ENCODE peak calls at places on chromosomes 1 and 21, in six cellular contexts. F, Y, H, S, B and I are unnamed samples.

GRCh38 chr1:206496131-206496793 is 11.1 kb upstream of the RASSF5 start:
- DNase-seq in S (no peak), Y (no peak), H (no peak), F (no peak), B (no peak), I (no peak)

GRCh38 chr1:191405417-191405816 is 752.8 kb upstream of the RGS18 start:
- DNase-seq in B (no peak), Y (no peak), S (no peak), F (no peak), H (no peak), I (no peak)

GRCh38 chr1:41354956-41355355 is 6.3 kb upstream of the FOXO6 start:
- DNase-seq in F (no peak), H (no peak), Y (no peak), B (peak), S (no peak), I (no peak)

GRCh38 chr1:202046227-202046626 is 35.8 kb downstream of the ELF3 start:
- DNase-seq in F (no peak), S (peak), H (no peak), B (no peak), Y (peak), I (no peak)

GRCh38 chr1:12472798-12473551 is 145.0 kb downstream of the DHRS3 start:
- DNase-seq in Y (no peak), S (no peak), F (no peak), H (no peak), B (no peak), I (no peak)

GRCh38 chr1:193457676-193458075 is 271.3 kb upstream of the B3GALT2 start:
- DNase-seq in F (no peak), H (no peak), B (no peak), Y (no peak), S (peak), I (no peak)

GRCh38 chr21:24941316-24942185 is 665.7 kb downstream of the MRPL39 start:
- DNase-seq in F (no peak), S (peak), Y (no peak), B (no peak), H (no peak), I (no peak)

GRCh38 chr1:5444365-5444890 is 547.8 kb downstream of the NPHP4 start:
- DNase-seq in F (no peak), H (no peak), B (no peak), Y (no peak), S (no peak), I (no peak)

GRCh38 chr1:197572169-197572568 is 203.1 kb downstream of the DENND1B start:
- DNase-seq in S (no peak), H (no peak), Y (no peak), B (no peak), F (no peak), I (no peak)

GRCh38 chr1:204151562-204152309 is at the start of gene ETNK2:
- DNase-seq in S (peak), H (no peak), F (peak), Y (peak), B (peak), I (peak)

GRCh38 chr1:107196973-107197562 is 56.2 kb downstream of the NTNG1 start:
- DNase-seq in Y (peak), F (peak), S (peak), B (peak), H (peak), I (no peak)

GRCh38 chr1:15975358-15975804 is 520 bp downstream of the ZBTB17 start:
- DNase-seq in B (peak), Y (peak), S (peak), F (peak), H (peak), I (peak)

GRCh38 chr1:194062526-194062925 is 876.1 kb upstream of the B3GALT2 start:
- DNase-seq in B (no peak), S (peak), Y (no peak), H (no peak), F (no peak), I (no peak)

GRCh38 chr1:37890378-37891014 is 31.1 kb upstream of the MTF1 start:
- DNase-seq in F (no peak), Y (peak), H (peak), B (no peak), S (peak), I (no peak)

GRCh38 chr1:11967028-11967547 is 13.2 kb upstream of the MFN2 start:
- DNase-seq in S (peak), Y (peak), B (peak), H (peak), F (no peak), I (no peak)

GRCh38 chr1:203028784-203029553 is 2.7 kb downstream of the PPFIA4 start:
- DNase-seq in S (no peak), H (no peak), F (no peak), Y (no peak), B (peak), I (peak)

DNA sequence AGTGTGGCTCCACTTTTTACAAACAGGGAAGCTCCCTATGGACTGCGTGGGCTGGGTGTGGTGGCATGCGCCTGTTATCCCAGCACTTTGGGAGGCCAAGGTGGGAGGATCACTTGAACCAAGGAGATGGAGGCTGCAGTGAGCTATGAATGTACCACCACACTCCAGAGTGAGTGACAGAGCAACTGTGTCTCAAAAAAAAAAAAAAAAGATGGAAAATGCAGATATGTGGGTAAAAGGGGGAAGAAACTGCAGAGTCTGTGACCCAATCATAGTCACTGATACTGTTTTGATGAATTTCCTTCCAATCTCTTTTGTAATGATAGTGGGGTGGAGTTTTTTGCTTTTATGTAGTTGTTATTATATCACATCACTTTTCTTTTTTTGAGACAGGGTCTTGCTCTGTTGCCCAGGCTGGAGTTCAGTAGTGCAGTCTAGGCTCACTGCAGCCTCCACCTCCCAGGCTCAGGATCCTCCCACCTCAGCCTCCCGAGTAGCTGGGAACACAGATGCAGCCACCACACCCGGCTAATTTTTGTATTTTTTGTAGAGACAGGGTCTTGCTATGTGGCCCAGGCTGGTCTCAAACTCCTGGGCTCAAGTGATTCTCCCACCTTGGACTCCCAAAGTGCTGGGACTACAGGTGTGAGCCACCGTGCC is 8.7 kb upstream of the TRAPPC10 start:
- DNase-seq in F (no peak), B (no peak), S (no peak), H (no peak), Y (no peak), I (no peak)
- TF ChIP-seq CTCF in F (no peak), B (no peak), S (no peak), H (no peak), Y (no peak), I (no peak)

DNA sequence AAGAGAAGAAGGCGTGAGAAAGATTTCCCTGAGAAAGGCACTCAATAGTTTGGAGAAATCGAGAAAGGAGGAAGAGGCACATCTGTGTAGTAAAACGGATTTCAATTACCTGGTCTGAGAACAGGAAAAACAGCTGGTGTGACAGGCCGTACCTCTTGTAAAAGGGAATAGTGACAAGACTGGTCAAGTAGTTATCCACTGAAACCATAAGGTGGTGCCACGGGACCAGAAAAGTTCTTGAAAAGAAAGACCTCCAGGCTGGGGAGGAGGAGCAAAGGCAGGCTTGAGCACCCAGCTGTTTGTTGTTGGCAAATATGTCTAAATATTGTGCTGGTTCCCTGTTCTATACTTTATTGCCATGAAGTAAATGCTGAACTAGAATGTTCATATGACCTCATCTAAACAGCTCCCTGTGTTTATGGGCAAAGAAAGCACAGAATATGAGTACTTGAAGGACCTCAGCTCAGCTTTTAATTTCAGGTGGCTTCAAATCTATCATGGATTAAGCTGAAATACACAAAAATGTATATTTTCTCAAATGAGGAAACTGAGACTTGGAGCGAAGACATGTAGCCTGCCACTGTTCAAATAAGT is 4.0 kb downstream of the HAO2 start:
- DNase-seq in H (peak), F (no peak), S (peak), B (peak), Y (peak), I (no peak)
- TF ChIP-seq CTCF in H (no peak), F (peak), S (no peak), B (peak), Y (no peak), I (no peak)

GRCh38 chr21:38654580-38654979 is 151.1 kb upstream of the ETS2 start:
- DNase-seq in H (no peak), B (no peak), S (no peak), Y (no peak), F (no peak), I (no peak)
- TF ChIP-seq CTCF in H (no peak), B (no peak), S (no peak), Y (no peak), F (no peak), I (no peak)

DNA sequence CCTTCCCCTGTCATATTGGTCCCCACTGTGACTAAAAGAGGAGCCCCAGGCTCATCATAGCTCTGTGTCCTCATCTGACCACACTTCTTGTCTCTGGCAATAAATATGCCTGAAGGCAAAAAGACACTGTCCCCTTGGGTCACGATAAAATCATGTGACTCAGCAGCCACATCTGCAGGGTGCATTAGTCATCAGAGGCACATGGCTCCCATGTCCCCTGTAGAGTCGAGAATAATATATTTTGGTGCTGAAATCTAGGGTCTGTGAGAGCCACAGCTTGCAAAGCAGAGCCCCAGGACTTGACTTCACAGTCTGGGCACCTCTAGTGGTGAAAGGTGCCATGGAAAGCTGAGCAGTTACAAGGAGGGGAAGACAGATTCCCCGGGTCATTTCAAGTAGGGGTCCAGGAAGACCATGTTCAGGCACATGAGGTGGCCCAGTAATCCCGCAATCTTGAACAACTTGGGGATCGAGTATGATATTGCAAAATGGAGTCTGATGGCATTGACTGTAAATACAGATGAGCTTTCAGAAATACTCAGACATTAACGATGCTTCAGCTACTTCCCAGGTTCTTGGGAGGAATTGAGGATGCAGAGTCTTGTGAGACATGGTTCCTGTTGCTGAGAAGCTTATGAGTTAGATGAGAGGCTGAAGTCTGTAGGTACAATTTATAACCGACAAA is 68.6 kb downstream of the SLC35F3 start:
- DNase-seq in Y (no peak), H (no peak), F (no peak), S (no peak), B (no peak), I (no peak)
- TF ChIP-seq CTCF in Y (no peak), H (no peak), F (no peak), S (no peak), B (peak), I (no peak)

DNA sequence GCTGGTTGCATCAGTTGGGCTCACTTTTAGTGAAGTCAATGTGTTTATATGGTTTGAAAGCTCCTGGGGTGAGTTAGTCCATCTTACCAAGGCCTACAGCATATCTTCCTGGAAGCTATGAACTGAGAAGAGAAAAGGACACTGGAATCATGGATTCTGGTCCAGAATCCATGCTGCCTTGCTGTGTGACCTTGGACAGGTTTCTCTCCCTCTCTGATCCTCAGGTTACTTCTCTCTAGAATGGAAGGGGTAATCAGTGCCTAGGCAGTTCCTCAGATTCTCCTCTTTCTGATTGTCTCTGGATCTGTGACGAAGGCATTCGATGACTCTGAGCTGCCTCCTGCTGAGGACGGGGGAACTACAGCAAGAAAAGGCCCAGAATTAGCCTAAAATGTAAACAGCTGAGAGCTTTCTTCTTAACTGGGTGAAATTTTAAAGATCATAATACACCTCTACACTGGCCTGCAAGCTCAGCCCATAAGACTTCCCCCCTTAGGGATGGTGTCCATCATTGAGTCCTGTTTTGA is 425.0 kb upstream of the VAMP3 start:
- DNase-seq in B (no peak), Y (no peak), S (no peak), F (no peak), H (no peak), I (no peak)
- TF ChIP-seq CTCF in B (peak), Y (no peak), S (no peak), F (no peak), H (peak), I (no peak)

GRCh38 chr1:208113036-208113435 is 131.1 kb downstream of the PLXNA2 start:
- DNase-seq in B (no peak), S (no peak), Y (no peak), F (no peak), H (no peak), I (no peak)
- TF ChIP-seq CTCF in B (no peak), S (no peak), Y (no peak), F (no peak), H (no peak), I (no peak)